ENCODE peak calls at places on chromosomes 2 and 18, in seven cellular contexts. B is NCI-H748 treated with DMSO at 0.1 percent for 48 hours, G is M059J, Z is fibroblast of the conjunctiva, W is C1 segment of cervical spinal cord, J is pons, U is neural crest cell. N is an unnamed sample.

GRCh38 chr2:25369876-25370275 is 28.2 kb upstream of the DNMT3A start:
- DNase-seq in U (no peak), W (no peak), J (no peak), G (no peak), Z (no peak), B (no peak), N (no peak)

GRCh38 chr2:158990397-158991209 is 22.2 kb downstream of the TANC1 start:
- DNase-seq in B (no peak), W (no peak), U (no peak), Z (no peak), G (peak), J (no peak), N (no peak)

GRCh38 chr2:72579595-72580180 is 246.1 kb downstream of the EXOC6B start:
- DNase-seq in B (peak), J (peak), Z (peak), W (no peak), U (no peak), G (peak), N (peak)

GRCh38 chr2:228846161-228846560 is 424.9 kb downstream of the PID1 start:
- DNase-seq in G (no peak), B (no peak), W (no peak), U (no peak), J (no peak), Z (no peak), N (no peak)

GRCh38 chr2:226898925-226899324 is 63.1 kb downstream of the RHBDD1 start:
- DNase-seq in B (no peak), Z (no peak), J (no peak), U (no peak), W (no peak), G (no peak), N (no peak)

GRCh38 chr18:3595282-3596273 is 145.6 kb downstream of the TGIF1 start:
- DNase-seq in U (no peak), J (peak), W (no peak), G (peak), Z (peak), B (peak), N (peak)

GRCh38 chr2:167732251-167732788 is 515.1 kb downstream of the STK39 start:
- DNase-seq in B (peak), J (no peak), G (no peak), U (no peak), Z (no peak), W (no peak), N (peak)

GRCh38 chr2:148209598-148209997 is 188.7 kb downstream of the MBD5 start:
- DNase-seq in W (no peak), B (no peak), Z (no peak), U (no peak), J (no peak), G (peak), N (no peak)

GRCh38 chr2:241893265-241893664 is 23.7 kb downstream of the RTP5 start:
- DNase-seq in B (no peak), G (no peak), W (no peak), Z (no peak), J (no peak), U (no peak), N (no peak)

GRCh38 chr2:144889348-144889747 is 369.4 kb upstream of the ZEB2 start:
- DNase-seq in U (no peak), B (no peak), W (no peak), G (no peak), J (no peak), Z (no peak), N (no peak)

GRCh38 chr18:58391113-58391892 is 237.6 kb downstream of the ALPK2 start:
- DNase-seq in Z (no peak), J (no peak), W (no peak), G (no peak), U (no peak), B (no peak), N (peak)

GRCh38 chr2:228048838-228049490 is 132.5 kb downstream of the SPHKAP start:
- DNase-seq in B (peak), U (peak), Z (peak), J (peak), G (peak), W (no peak), N (peak)

GRCh38 chr2:106107509-106108131 is 86.5 kb downstream of the UXS1 start:
- DNase-seq in J (no peak), Z (no peak), U (no peak), G (peak), W (no peak), B (no peak), N (no peak)

GRCh38 chr2:16650287-16651249 is 15.1 kb downstream of the CYRIA start:
- DNase-seq in W (no peak), J (peak), B (no peak), U (no peak), G (peak), Z (no peak), N (no peak)

GRCh38 chr2:33033524-33034150 is 86.9 kb downstream of the LTBP1 start:
- DNase-seq in Z (peak), G (peak), W (no peak), J (peak), B (no peak), U (no peak), N (peak)

GRCh38 chr2:180227461-180227860 is 220.4 kb upstream of the CWC22 start:
- DNase-seq in J (no peak), U (no peak), G (no peak), Z (no peak), B (no peak), W (no peak), N (no peak)

GRCh38 chr18:32930695-32931301 is 158.0 kb upstream of the KLHL14 start:
- DNase-seq in J (no peak), Z (peak), B (peak), G (peak), U (no peak), W (no peak), N (no peak)

GRCh38 chr2:174059875-174060226 is 94.7 kb upstream of the SP3 start:
- DNase-seq in U (no peak), J (no peak), G (peak), B (no peak), Z (no peak), W (no peak), N (no peak)

GRCh38 chr2:18834341-18834740 is 245.0 kb upstream of the NT5C1B start:
- DNase-seq in Z (peak), U (no peak), B (no peak), J (peak), G (peak), W (no peak), N (peak)

GRCh38 chr2:219344756-219345458 is 12.4 kb upstream of the RESP18 start:
- DNase-seq in B (no peak), G (peak), Z (no peak), J (peak), W (peak), U (no peak), N (peak)

GRCh38 chr2:224584768-224585204 is 377 bp downstream of the CUL3 start:
- DNase-seq in W (peak), B (no peak), G (peak), J (no peak), U (peak), Z (no peak), N (peak)

GRCh38 chr2:36706451-36706850 is 9.9 kb downstream of the VIT start:
- DNase-seq in B (no peak), Z (no peak), J (no peak), W (no peak), G (peak), U (no peak), N (no peak)

GRCh38 chr2:29628882-29629281 is 292.5 kb downstream of the ALK start:
- DNase-seq in G (peak), U (no peak), W (no peak), J (no peak), Z (no peak), B (no peak), N (no peak)

GRCh38 chr2:1590611-1591460 is 153.5 kb downstream of the PXDN start:
- DNase-seq in J (no peak), Z (no peak), U (no peak), G (no peak), W (no peak), B (no peak), N (no peak)

GRCh38 chr2:28247326-28247725 is 145.3 kb upstream of the FOSL2 start:
- DNase-seq in U (no peak), Z (no peak), W (no peak), G (no peak), B (no peak), J (no peak), N (no peak)